ENCODE peak calls at places on chromosomes 1 and 21, in four cellular contexts. T is tibial nerve, N is HCT116, X is lower lobe of right lung. W is an unnamed sample. For H3K4me1, the result is how much of the 10 kb centered on the place peaks cover.

GRCh38 chr1:19680644-19681043 is 16.0 kb downstream of the HTR6 start:
- DNase-seq in N (no peak), T (no peak), X (no peak), W (no peak)

GRCh38 chr1:158735848-158736247 is 15.3 kb upstream of the OR6K3 start:
- DNase-seq in X (no peak), N (no peak), T (no peak), W (no peak)

GRCh38 chr1:27650527-27651175 is 15.7 kb upstream of the FGR start:
- DNase-seq in N (peak), T (no peak), X (no peak), W (no peak)

GRCh38 chr1:184034761-184035379 is 2.7 kb downstream of the COLGALT2 start:
- DNase-seq in T (no peak), X (no peak), N (no peak), W (no peak)

GRCh38 chr1:15188678-15189077 is 35.1 kb downstream of the TMEM51 start:
- DNase-seq in N (no peak), T (no peak), X (no peak), W (no peak)

GRCh38 chr1:151047591-151047924 is at the start of gene C1orf56:
- DNase-seq in X (peak), T (peak), N (no peak), W (no peak)

GRCh38 chr1:39732730-39733129 is 6.0 kb upstream of the PPIE start:
- DNase-seq in N (no peak), T (no peak), X (no peak), W (no peak)

GRCh38 chr1:238652346-238652968 is 733.9 kb upstream of the CHRM3 start:
- DNase-seq in N (no peak), T (no peak), X (no peak), W (no peak)

GRCh38 chr21:40714516-40714915 is 132.4 kb downstream of the DSCAM start:
- DNase-seq in T (no peak), X (no peak), N (no peak), W (no peak)

GRCh38 chr1:31243451-31244286 is 4.0 kb upstream of the NKAIN1 start:
- DNase-seq in T (no peak), N (no peak), X (no peak), W (no peak)

GRCh38 chr1:113557176-113557575 is 166.9 kb downstream of the MAGI3 start:
- DNase-seq in N (no peak), T (no peak), X (no peak), W (no peak)

GRCh38 chr1:78601068-78601467 is 19.2 kb upstream of the IFI44L start:
- DNase-seq in X (no peak), T (no peak), N (no peak), W (no peak)

GRCh38 chr1:224521904-224522734 is 87.5 kb upstream of the WDR26 start:
- DNase-seq in N (no peak), T (no peak), X (no peak), W (no peak)

GRCh38 chr1:24720152-24720551 is 25.1 kb upstream of the CLIC4 start:
- DNase-seq in T (peak), N (no peak), X (peak), W (peak)

GRCh38 chr1:1599030-1599916 is 662 bp downstream of the FNDC10 start:
- DNase-seq in N (no peak), T (no peak), X (peak), W (no peak)

GRCh38 chr1:228919919-228920318 is 184.6 kb downstream of the RHOU start:
- DNase-seq in N (no peak), T (no peak), X (no peak), W (no peak)

GRCh38 chr1:181150273-181150672 is 61.8 kb downstream of the IER5 start:
- DNase-seq in T (no peak), X (no peak), N (no peak), W (no peak)

GRCh38 chr1:205183676-205184335 is 27.7 kb downstream of the DSTYK start:
- DNase-seq in T (no peak), X (no peak), N (no peak), W (no peak)

GRCh38 chr1:214281030-214281901 is at the start of gene SMYD2:
- DNase-seq in N (peak), T (no peak), X (peak), W (no peak)

GRCh38 chr1:27487927-27488522 is 1.9 kb downstream of the WASF2 start:
- DNase-seq in T (no peak), X (no peak), N (no peak), W (no peak)

GRCh38 chr1:111565079-111565478 is 54.5 kb upstream of the RAP1A start:
- DNase-seq in N (no peak), T (no peak), X (no peak), W (no peak)

GRCh38 chr1:117001254-117001927 is at the start of gene CD101:
- DNase-seq in X (no peak), N (no peak), T (no peak), W (no peak)

GRCh38 chr1:204136814-204137213 is 15.0 kb downstream of the ETNK2 start:
- DNase-seq in T (no peak), N (no peak), X (no peak), W (no peak)

GRCh38 chr1:30524840-30525617 is 198.4 kb downstream of the MATN1 start:
- DNase-seq in T (no peak), N (no peak), X (no peak), W (no peak)

GRCh38 chr1:72435025-72435424 is 152.7 kb upstream of the NEGR1 start:
- DNase-seq in T (no peak), X (no peak), N (no peak), W (no peak)

GRCh38 chr1:47179023-47179987 is 10.5 kb downstream of the PDZK1IP1 start:
- DNase-seq in T (peak), N (peak), X (peak), W (peak)
- H3K27ac ChIP-seq in T (no peak), N (peak), X (peak), W (peak)

GRCh38 chr1:209341689-209342420 is 241.7 kb upstream of the CAMK1G start:
- DNase-seq in X (no peak), N (no peak), T (no peak), W (no peak)
- TF ChIP-seq CTCF in X (no peak), N (no peak), T (no peak), W (no peak)

GRCh38 chr1:64472805-64473204 is 2.9 kb downstream of the CACHD1 start:
- DNase-seq in T (no peak), X (no peak), N (no peak), W (no peak)

GRCh38 chr1:64476251-64476952 is 6.5 kb downstream of the CACHD1 start:
- DNase-seq in N (no peak), X (no peak), T (no peak), W (no peak)

GRCh38 chr1:64474133-64474532 is 4.2 kb downstream of the CACHD1 start:
- DNase-seq in X (no peak), N (no peak), T (no peak), W (no peak)

GRCh38 chr1:64473367-64473766 is 3.4 kb downstream of the CACHD1 start:
- DNase-seq in N (no peak), X (no peak), T (no peak), W (no peak)

GRCh38 chr1:64474639-64475038 is 4.7 kb downstream of the CACHD1 start:
- DNase-seq in T (no peak), N (no peak), X (peak), W (no peak)
- H3K4me1 ChIP-seq in T (under half), N (under half), X (half or more), W (half or more)

DNA sequence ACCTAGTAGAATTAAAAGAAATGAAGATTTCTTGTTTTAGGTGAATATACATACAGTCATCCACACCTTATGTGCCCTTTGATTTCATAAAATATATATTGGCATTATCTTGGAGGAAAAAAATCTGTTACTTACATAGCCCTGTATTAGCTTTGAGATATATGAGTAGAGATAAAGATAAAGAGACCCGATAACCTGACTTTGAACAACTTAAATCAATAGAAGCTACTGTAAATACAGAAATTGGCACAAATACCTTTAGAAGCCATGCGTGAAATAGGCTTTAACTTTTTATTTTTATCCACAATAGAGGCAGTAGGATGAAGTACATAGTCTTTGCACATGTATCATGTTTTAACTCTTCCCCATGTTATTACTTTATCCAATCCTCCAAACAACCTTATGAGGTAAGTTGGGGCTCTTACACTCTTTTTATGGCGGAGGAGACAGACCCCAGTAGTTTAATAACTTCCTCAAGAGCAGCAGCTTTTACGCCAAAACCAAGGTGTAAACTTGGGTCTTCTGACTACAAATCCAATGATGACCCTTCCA is 2.0 kb downstream of the CD55 start:
- DNase-seq in T (no peak), X (no peak), N (no peak), W (no peak)
- H3K27ac ChIP-seq in T (peak), X (peak), N (no peak), W (no peak)

GRCh38 chr1:54028306-54029251 is 10.6 kb upstream of the LDLRAD1 start:
- DNase-seq in T (no peak), N (no peak), X (no peak), W (no peak)
- TF ChIP-seq CTCF in T (no peak), N (no peak), X (no peak), W (no peak)

GRCh38 chr1:226677121-226678020 is 61.7 kb downstream of the ITPKB start:
- DNase-seq in N (no peak), X (no peak), T (peak), W (peak)

GRCh38 chr1:226676381-226676780 is 62.7 kb downstream of the ITPKB start:
- DNase-seq in T (no peak), X (no peak), N (no peak), W (no peak)

GRCh38 chr1:226675720-226676357 is 63.2 kb downstream of the ITPKB start:
- DNase-seq in N (no peak), T (no peak), X (no peak), W (no peak)

GRCh38 chr1:226672217-226672838 is 66.8 kb downstream of the ITPKB start:
- DNase-seq in X (no peak), N (no peak), T (no peak), W (no peak)

GRCh38 chr1:226674892-226675719 is 64.0 kb downstream of the ITPKB start:
- DNase-seq in X (peak), N (no peak), T (no peak), W (peak)
- H3K4me1 ChIP-seq in X (half or more), N (under half), T (under half), W (under half)

GRCh38 chr1:156119503-156120209 is 5.1 kb downstream of the LMNA start:
- DNase-seq in X (no peak), N (no peak), T (no peak), W (no peak)
- H3K27ac ChIP-seq in X (peak), N (peak), T (peak), W (peak)